ENCODE peak calls at places on chromosome 1, in four cellular contexts. Q is HEK293T, U is AG04449, G is mesothelial cell of epicardium. I is an unnamed sample.

GRCh38 chr1:66931548-66932124 is 6.8 kb downstream of the MIER1 start:
- DNase-seq in U (no peak), Q (no peak), G (no peak), I (no peak)

GRCh38 chr1:28509705-28510349 is 4.0 kb downstream of the RCC1 start:
- DNase-seq in Q (no peak), G (no peak), U (no peak), I (no peak)

GRCh38 chr1:161096514-161096913 is 1.6 kb upstream of the KLHDC9 start:
- DNase-seq in Q (no peak), G (peak; percentile 10), U (no peak), I (no peak)

GRCh38 chr1:113995382-113995781 is 16.1 kb downstream of the OLFML3 start:
- DNase-seq in Q (no peak), G (no peak), U (no peak), I (no peak)

GRCh38 chr1:56456426-56457101 is 122.8 kb downstream of the PLPP3 start:
- DNase-seq in G (no peak), Q (no peak), U (no peak), I (no peak)

GRCh38 chr1:47578026-47578861 is 140.4 kb downstream of the FOXD2 start:
- DNase-seq in G (no peak), Q (no peak), U (no peak), I (no peak)

GRCh38 chr1:233993651-233994050 is 89.2 kb downstream of the SLC35F3 start:
- DNase-seq in G (no peak), U (no peak), Q (no peak), I (no peak)

GRCh38 chr1:109365642-109366204 is 32.0 kb downstream of the SORT1 start:
- DNase-seq in U (no peak), Q (no peak), G (no peak), I (no peak)

GRCh38 chr1:91891486-91891885 is 5.5 kb upstream of the TGFBR3 start:
- DNase-seq in G (no peak), U (no peak), Q (no peak), I (no peak)

GRCh38 chr1:202805886-202806511 is 2.2 kb downstream of the KDM5B start:
- DNase-seq in U (no peak), Q (no peak), G (no peak), I (no peak)

GRCh38 chr1:113403065-113403464 is 12.8 kb downstream of the MAGI3 start:
- DNase-seq in Q (no peak), U (no peak), G (no peak), I (no peak)

GRCh38 chr1:202952818-202953217 is 5.3 kb downstream of the ADIPOR1 start:
- DNase-seq in U (no peak), G (no peak), Q (no peak), I (no peak)

GRCh38 chr1:157505481-157506272 is 46.6 kb downstream of the FCRL5 start:
- DNase-seq in G (peak; percentile 52), Q (peak; percentile 75), U (peak; percentile 10), I (peak; percentile 40)

GRCh38 chr1:164728719-164729118 is 169.7 kb downstream of the PBX1 start:
- DNase-seq in G (no peak), U (no peak), Q (peak; percentile 42), I (no peak)

GRCh38 chr1:151222130-151222529 is 23.8 kb downstream of the PIP5K1A start:
- DNase-seq in Q (no peak), U (no peak), G (no peak), I (no peak)

GRCh38 chr1:114986286-114986685 is 43.3 kb upstream of the TSHB start:
- DNase-seq in U (no peak), G (no peak), Q (no peak), I (no peak)

GRCh38 chr1:907611-908451 is 15.9 kb upstream of the SAMD11 start:
- DNase-seq in U (no peak), Q (no peak), G (no peak), I (no peak)

GRCh38 chr1:111559736-111560279 is 56.4 kb upstream of the ADORA3 start:
- DNase-seq in G (no peak), Q (no peak), U (peak; percentile 45), I (peak; percentile 83)

GRCh38 chr1:9340172-9340854 is 47.6 kb downstream of the SPSB1 start:
- DNase-seq in G (no peak), U (no peak), Q (no peak), I (no peak)

GRCh38 chr1:12140676-12141532 is 25.9 kb upstream of the TNFRSF1B start:
- DNase-seq in G (no peak), Q (no peak), U (no peak), I (no peak)

GRCh38 chr1:64875606-64876005 is 90.7 kb downstream of the JAK1 start:
- DNase-seq in Q (no peak), U (no peak), G (no peak), I (no peak)

GRCh38 chr1:247883346-247883745 is 12.0 kb upstream of the OR2W3 start:
- DNase-seq in Q (no peak), G (no peak), U (no peak), I (no peak)

GRCh38 chr1:113401067-113401466 is 10.8 kb downstream of the MAGI3 start:
- DNase-seq in Q (no peak), U (no peak), G (no peak), I (no peak)

GRCh38 chr1:111221276-111221632 is 6.3 kb upstream of the CHI3L2 start:
- DNase-seq in U (no peak), Q (no peak), G (no peak), I (no peak)

GRCh38 chr1:110262846-110263631 is 52.9 kb downstream of the KCNC4 start:
- DNase-seq in G (no peak), Q (no peak), U (no peak), I (no peak)

GRCh38 chr1:214404154-214404553 is 123.2 kb downstream of the SMYD2 start:
- DNase-seq in U (no peak), Q (no peak), G (no peak), I (peak; percentile 81)

GRCh38 chr1:91712981-91713841 is 172.7 kb downstream of the TGFBR3 start:
- DNase-seq in G (no peak), U (no peak), Q (no peak), I (no peak)

GRCh38 chr1:51288578-51288977 is 41.8 kb downstream of the TTC39A start:
- DNase-seq in U (no peak), G (peak; percentile 16), Q (no peak), I (no peak)

GRCh38 chr1:36382669-36383068 is 3.1 kb downstream of the STK40 start:
- DNase-seq in G (no peak), U (no peak), Q (no peak), I (no peak)

GRCh38 chr1:110538082-110538481 is 19.1 kb upstream of the KCNA10 start:
- DNase-seq in G (no peak), U (no peak), Q (no peak), I (no peak)

GRCh38 chr1:10652626-10653025 is 143.8 kb downstream of the CASZ1 start:
- DNase-seq in Q (no peak), U (no peak), G (no peak), I (no peak)

GRCh38 chr1:51898090-51898734 is 19.7 kb upstream of the NRDC start:
- DNase-seq in G (no peak), U (peak; percentile 89), Q (no peak), I (peak; percentile 76)

GRCh38 chr1:151165281-151165737 is 393 bp downstream of the LYSMD1 start:
- DNase-seq in G (peak; percentile 48), Q (peak; percentile 62), U (no peak), I (no peak)

GRCh38 chr1:226563666-226564065 is 15.1 kb downstream of the STUM start:
- DNase-seq in Q (no peak), U (no peak), G (no peak), I (no peak)

GRCh38 chr1:19007491-19008441 is 51.3 kb upstream of the IFFO2 start:
- DNase-seq in Q (no peak), G (no peak), U (no peak), I (no peak)

GRCh38 chr1:210771131-210771530 is 362.8 kb downstream of the KCNH1 start:
- DNase-seq in Q (no peak), U (no peak), G (no peak), I (no peak)

GRCh38 chr1:101178688-101179491 is 57.9 kb upstream of the S1PR1 start:
- DNase-seq in U (no peak), Q (no peak), G (no peak), I (no peak)

GRCh38 chr1:203287109-203287893 is 18.0 kb upstream of the BTG2 start:
- DNase-seq in G (no peak), U (no peak), Q (no peak), I (no peak)